ENCODE peak calls at places on chromosomes 11 and 22, in seven cellular contexts. Q is WTC11, R is HFFc6, G is BJ, V is tibial nerve, I is GM06990, H is fibroblast of mammary gland. S is an unnamed sample.

GRCh38 chr11:13054278-13054677 is 45.2 kb downstream of the RASSF10 start:
- DNase-seq in Q (no peak), R (no peak), G (no peak), V (no peak), I (no peak), H (peak; percentile 6), S (no peak)

GRCh38 chr11:119342362-119343130 is 1.9 kb upstream of the C1QTNF5 start:
- DNase-seq in Q (no peak), R (no peak), G (no peak), V (no peak), I (no peak), H (no peak), S (no peak)

GRCh38 chr11:36062796-36063380 is 119.0 kb downstream of the LDLRAD3 start:
- DNase-seq in Q (no peak), R (no peak), G (no peak), V (no peak), I (no peak), H (peak; percentile 51), S (no peak)

GRCh38 chr22:38696606-38697005 is 4.1 kb downstream of the JOSD1 start:
- DNase-seq in Q (no peak), R (peak; percentile 79), G (peak; percentile 55), V (no peak), I (no peak), H (peak; percentile 92), S (no peak)

GRCh38 chr22:36928826-36929535 is 15.6 kb downstream of the CSF2RB start:
- DNase-seq in Q (no peak), R (no peak), G (no peak), V (no peak), I (no peak), H (no peak), S (no peak)

GRCh38 chr11:102850973-102851745 is 7.8 kb upstream of the MMP3 start:
- DNase-seq in Q (no peak), R (peak; percentile 97), G (peak; percentile 90), V (no peak), I (no peak), H (peak; percentile 92), S (no peak)

GRCh38 chr11:16365456-16366355 is 9.4 kb upstream of the SOX6 start:
- DNase-seq in Q (no peak), R (no peak), G (no peak), V (no peak), I (no peak), H (no peak), S (no peak)

GRCh38 chr11:125188021-125188420 is 23.5 kb downstream of the PKNOX2 start:
- DNase-seq in Q (no peak), R (no peak), G (no peak), V (no peak), I (no peak), H (no peak), S (no peak)

GRCh38 chr11:64290352-64290751 is 750 bp upstream of the KCNK4 start:
- DNase-seq in Q (no peak), R (no peak), G (no peak), V (no peak), I (no peak), H (no peak), S (no peak)
- TF ChIP-seq CTCF in Q (no peak), R (no peak), G (no peak), V (no peak), I (no peak), H (no peak), S (no peak)

DNA sequence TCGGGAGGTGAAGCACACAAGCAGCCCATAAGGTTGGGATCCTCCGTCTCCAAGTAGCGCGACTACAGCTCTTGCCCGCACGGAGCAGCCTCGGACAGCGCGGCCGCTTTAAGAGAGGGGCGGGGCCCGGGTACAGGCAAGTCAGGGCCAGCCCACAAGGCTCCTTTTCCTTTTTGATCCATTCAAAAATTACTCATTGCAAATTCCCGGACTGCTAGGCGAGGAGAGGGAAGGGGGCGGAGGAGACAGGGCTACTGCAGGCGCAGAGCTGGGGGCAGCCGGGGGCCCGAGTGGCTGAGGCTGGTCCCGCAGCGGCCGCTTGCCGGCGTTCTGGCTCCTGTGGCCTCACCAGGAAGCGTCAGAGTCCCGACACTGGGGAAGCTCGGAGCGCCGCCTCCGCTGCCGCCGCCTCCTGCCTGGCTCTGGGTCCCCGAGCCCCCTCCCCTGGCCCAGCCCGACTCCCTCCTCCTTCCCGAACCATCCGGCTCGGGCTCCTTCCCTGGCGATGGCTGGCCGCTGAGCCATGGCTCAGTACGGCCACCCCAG is at the start of gene UBASH3B:
- DNase-seq in Q (peak; percentile 82), R (peak; percentile 89), G (no peak), V (peak; percentile 68), I (peak; percentile 72), H (peak; percentile 86), S (peak; percentile 67)
- TF ChIP-seq CTCF in Q (no peak), R (no peak), G (peak; percentile 21), V (no peak), I (peak; percentile 20), H (no peak), S (no peak)

DNA sequence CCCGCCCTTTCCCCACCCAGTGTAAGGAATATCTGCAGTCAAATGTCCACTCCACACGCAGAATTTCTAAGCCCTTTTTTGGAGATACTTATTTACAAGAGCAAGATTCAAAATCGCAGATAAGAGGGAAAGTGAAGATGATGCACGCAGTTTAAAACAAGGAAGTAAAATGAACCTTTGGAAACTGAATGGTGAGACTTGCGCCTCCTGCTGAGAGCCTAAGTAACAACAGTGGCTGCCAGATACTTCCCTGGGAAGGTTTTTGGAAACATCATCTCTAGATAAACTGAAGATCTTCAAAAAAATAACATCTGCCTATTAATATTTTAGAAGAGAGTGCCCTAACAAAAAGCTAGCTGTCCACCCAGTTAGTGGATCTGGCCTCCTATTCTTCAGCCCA is 963.1 kb upstream of the FAT3 start:
- DNase-seq in Q (peak; percentile 22), R (no peak), G (no peak), V (no peak), I (no peak), H (no peak), S (no peak)
- TF ChIP-seq CTCF in Q (peak; percentile 32), R (no peak), G (no peak), V (no peak), I (peak; percentile 34), H (no peak), S (peak; percentile 37)

DNA sequence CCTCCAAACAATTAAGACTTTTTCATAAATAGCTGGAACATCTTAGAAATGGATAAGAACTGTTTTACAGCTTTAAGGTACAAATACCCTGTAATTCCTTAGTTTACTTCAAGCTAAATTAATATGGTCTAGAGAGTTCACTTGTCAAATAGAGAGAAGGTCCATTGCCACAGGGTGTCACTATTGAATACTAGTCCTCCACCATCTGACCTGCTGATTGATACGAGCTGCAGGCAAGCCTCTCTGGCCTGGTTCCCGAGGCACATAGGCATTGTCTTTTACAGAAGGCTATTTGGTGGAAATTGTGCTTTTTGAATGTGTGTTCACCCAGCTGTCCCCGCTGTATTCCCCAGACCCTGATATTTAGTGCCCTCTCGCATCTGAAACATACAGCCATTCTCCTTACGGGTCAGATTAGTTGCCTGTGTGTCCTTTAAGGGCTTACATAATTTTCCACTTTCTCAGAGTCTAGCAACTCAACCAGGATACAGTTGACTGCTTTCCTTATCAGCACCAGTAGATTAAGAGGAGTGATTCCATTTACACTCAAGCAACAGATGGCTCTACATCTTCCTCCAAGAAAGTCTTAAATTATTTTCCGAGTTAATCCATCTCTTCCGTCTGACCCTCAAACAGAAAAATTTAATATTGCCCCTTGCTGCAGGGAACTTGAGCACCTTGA is 788.8 kb upstream of the FAT3 start:
- DNase-seq in Q (no peak), R (no peak), G (no peak), V (no peak), I (no peak), H (no peak), S (no peak)
- TF ChIP-seq CTCF in Q (no peak), R (no peak), G (no peak), V (no peak), I (no peak), H (no peak), S (no peak)

GRCh38 chr11:72724851-72725730 is 27.1 kb downstream of the ARAP1 start:
- DNase-seq in Q (peak; percentile 79), R (peak; percentile 68), G (no peak), V (peak; percentile 87), I (no peak), H (peak; percentile 84), S (peak; percentile 80)
- TF ChIP-seq CTCF in Q (peak; percentile 84), R (peak; percentile 93), G (peak; percentile 89), V (peak; percentile 90), I (peak; percentile 76), H (peak; percentile 96), S (peak; percentile 95)

GRCh38 chr11:27574342-27574741 is 67.8 kb upstream of the LIN7C start:
- DNase-seq in Q (no peak), R (no peak), G (no peak), V (no peak), I (no peak), H (no peak), S (no peak)
- TF ChIP-seq CTCF in Q (no peak), R (no peak), G (no peak), V (no peak), I (no peak), H (no peak), S (no peak)

DNA sequence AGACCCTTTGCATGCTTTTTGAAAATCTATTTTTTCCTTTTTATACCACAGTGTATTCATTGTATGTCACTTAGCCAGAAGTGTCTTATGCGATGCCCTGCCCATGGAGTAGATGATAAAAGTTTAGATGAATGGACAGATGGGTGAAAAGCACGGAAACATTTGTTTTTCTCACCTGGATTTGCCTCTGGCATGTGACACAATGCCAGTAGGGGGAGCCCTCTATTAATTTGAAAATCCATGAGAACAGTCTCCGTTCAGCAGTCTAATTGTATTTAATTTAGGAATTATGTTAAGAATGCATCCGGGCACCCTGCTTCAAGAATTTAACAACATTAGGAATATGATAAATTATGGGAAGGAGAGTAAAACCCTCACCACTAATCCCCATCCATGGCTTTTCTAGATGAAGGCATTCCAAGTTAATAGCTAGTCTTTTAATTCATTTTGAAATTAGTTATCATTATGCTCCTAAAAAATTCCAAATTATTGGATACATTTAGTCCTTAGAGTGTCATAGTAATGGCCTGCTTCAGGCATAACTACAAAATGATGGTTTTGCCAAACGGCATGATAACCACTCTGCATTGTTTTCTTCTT is 55.3 kb upstream of the ALKBH3 start:
- DNase-seq in Q (no peak), R (peak; percentile 34), G (no peak), V (peak; percentile 25), I (no peak), H (peak; percentile 46), S (no peak)
- TF ChIP-seq CTCF in Q (peak; percentile 23), R (peak; percentile 90), G (peak; percentile 78), V (peak; percentile 36), I (peak; percentile 73), H (peak; percentile 78), S (peak; percentile 68)